ENCODE peak calls at places on chromosome 20, in seven cellular contexts. T is heart right ventricle; G is tibial nerve; M is thoracic aorta; B is tibial artery; S is cardiac muscle cell; I is naive thymus-derived CD4-positive, alpha-beta T cell. C is an unnamed sample. For H3K4me1 and H3K27me3, the result is how much of the 10 kb centered on the place peaks cover.

GRCh38 chr20:24491043-24491756 is 21.8 kb downstream of the SYNDIG1 start:
- DNase-seq in T (no peak), G (no peak), M (no peak), B (no peak), S (no peak), I (no peak), C (no peak)

GRCh38 chr20:54086444-54087134 is 16.2 kb upstream of the BCAS1 start:
- DNase-seq in T (no peak), G (no peak), M (no peak), B (no peak), S (peak), I (no peak), C (no peak)

GRCh38 chr20:2300002-2300401 is 4.2 kb downstream of the TGM3 start:
- DNase-seq in T (no peak), G (no peak), M (no peak), B (no peak), S (no peak), I (no peak), C (no peak)

GRCh38 chr20:1935696-1936366 is 40.6 kb downstream of the SIRPA start:
- DNase-seq in T (peak), G (no peak), M (no peak), B (no peak), S (peak), I (no peak), C (no peak)

GRCh38 chr20:37506166-37506725 is 14.8 kb upstream of the NNAT start:
- DNase-seq in T (no peak), G (no peak), M (no peak), B (no peak), S (no peak), I (no peak), C (no peak)

GRCh38 chr20:31676534-31677030 is 38.9 kb downstream of the COX4I2 start:
- DNase-seq in T (no peak), G (no peak), M (no peak), B (no peak), S (no peak), I (no peak), C (no peak)

GRCh38 chr20:13443690-13444089 is 195.0 kb downstream of the TASP1 start:
- DNase-seq in T (no peak), G (no peak), M (no peak), B (no peak), S (no peak), I (no peak), C (no peak)

GRCh38 chr20:12699374-12700228 is 309.2 kb upstream of the SPTLC3 start:
- DNase-seq in T (no peak), G (no peak), M (no peak), B (no peak), S (no peak), I (no peak), C (no peak)

GRCh38 chr20:20782221-20782620 is 69.8 kb upstream of the RALGAPA2 start:
- DNase-seq in T (no peak), G (no peak), M (no peak), B (no peak), S (peak), I (no peak), C (no peak)

GRCh38 chr20:58721951-58722371 is 29.4 kb downstream of the NPEPL1 start:
- DNase-seq in T (no peak), G (no peak), M (no peak), B (peak), S (no peak), I (no peak), C (peak)

GRCh38 chr20:25238319-25239037 is 9.4 kb upstream of the PYGB start:
- DNase-seq in T (no peak), G (no peak), M (no peak), B (peak), S (peak), I (no peak), C (no peak)

GRCh38 chr20:51510169-51510568 is 32.4 kb downstream of the NFATC2 start:
- DNase-seq in T (no peak), G (no peak), M (no peak), B (no peak), S (no peak), I (no peak), C (no peak)

GRCh38 chr20:33825340-33826269 is 14.5 kb downstream of the CHMP4B start:
- DNase-seq in T (no peak), G (no peak), M (no peak), B (no peak), S (no peak), I (no peak), C (no peak)

GRCh38 chr20:50575869-50576720 is 65.9 kb downstream of the PTPN1 start:
- DNase-seq in T (peak), G (peak), M (no peak), B (peak), S (peak), I (peak), C (no peak)

GRCh38 chr20:61311656-61312387 is 59.8 kb downstream of the CDH4 start:
- DNase-seq in T (no peak), G (no peak), M (no peak), B (no peak), S (no peak), I (no peak), C (no peak)

GRCh38 chr20:5947276-5947675 is 3.1 kb downstream of the TRMT6 start:
- DNase-seq in T (no peak), G (no peak), M (no peak), B (no peak), S (no peak), I (no peak), C (no peak)

GRCh38 chr20:5886788-5887187 is 63.5 kb downstream of the TRMT6 start:
- DNase-seq in T (peak), G (no peak), M (no peak), B (no peak), S (peak), I (no peak), C (no peak)

GRCh38 chr20:33554914-33555420 is 65.1 kb downstream of the CBFA2T2 start:
- DNase-seq in T (no peak), G (no peak), M (no peak), B (no peak), S (peak), I (no peak), C (no peak)

GRCh38 chr20:42186337-42186736 is 568.2 kb upstream of the CHD6 start:
- DNase-seq in T (no peak), G (no peak), M (no peak), B (no peak), S (no peak), I (no peak), C (no peak)

GRCh38 chr20:36243726-36244125 is 7.4 kb downstream of the AAR2 start:
- DNase-seq in T (no peak), G (no peak), M (no peak), B (no peak), S (no peak), I (no peak), C (no peak)

GRCh38 chr20:43458422-43458924 is 777 bp downstream of the SRSF6 start:
- DNase-seq in T (no peak), G (no peak), M (no peak), B (no peak), S (peak), I (no peak), C (no peak)

GRCh38 chr20:50303573-50304500 is 113.2 kb downstream of the CEBPB start:
- DNase-seq in T (peak), G (peak), M (no peak), B (peak), S (peak), I (no peak), C (peak)

GRCh38 chr20:44540834-44541233 is 19.0 kb upstream of the SERINC3 start:
- DNase-seq in T (no peak), G (no peak), M (no peak), B (no peak), S (peak), I (no peak), C (no peak)

GRCh38 chr20:45069261-45069660 is 31.7 kb downstream of the KCNS1 start:
- DNase-seq in T (no peak), G (no peak), M (no peak), B (no peak), S (peak), I (no peak), C (no peak)

GRCh38 chr20:44074252-44075151 is 112.5 kb downstream of the JPH2 start:
- DNase-seq in T (peak), G (no peak), M (no peak), B (peak), S (peak), I (no peak), C (peak)

GRCh38 chr20:16551601-16552419 is 21.4 kb downstream of the KIF16B start:
- DNase-seq in T (no peak), G (no peak), M (no peak), B (no peak), S (no peak), I (no peak), C (no peak)

GRCh38 chr20:44780226-44780625 is 30.1 kb downstream of the RIMS4 start:
- DNase-seq in T (peak), G (no peak), M (no peak), B (no peak), S (peak), I (no peak), C (no peak)

GRCh38 chr20:11387189-11387754 is 530.4 kb upstream of the BTBD3 start:
- DNase-seq in T (no peak), G (no peak), M (no peak), B (no peak), S (peak), I (no peak), C (no peak)

GRCh38 chr20:32582659-32583580 is 2.2 kb downstream of the NOL4L start:
- DNase-seq in T (no peak), G (no peak), M (no peak), B (no peak), S (peak), I (no peak), C (no peak)

GRCh38 chr20:63648895-63649589 is 4.2 kb downstream of the STMN3 start:
- DNase-seq in T (no peak), G (no peak), M (no peak), B (no peak), S (no peak), I (no peak), C (no peak)

GRCh38 chr20:63653041-63653973 is at the start of gene STMN3:
- DNase-seq in T (peak), G (peak), M (peak), B (peak), S (peak), I (no peak), C (peak)

GRCh38 chr20:63652192-63652980 is 838 bp downstream of the STMN3 start:
- DNase-seq in T (peak), G (no peak), M (no peak), B (no peak), S (peak), I (no peak), C (no peak)

GRCh38 chr20:63653974-63654680 is 903 bp upstream of the STMN3 start:
- DNase-seq in T (no peak), G (no peak), M (no peak), B (no peak), S (no peak), I (no peak), C (no peak)

DNA sequence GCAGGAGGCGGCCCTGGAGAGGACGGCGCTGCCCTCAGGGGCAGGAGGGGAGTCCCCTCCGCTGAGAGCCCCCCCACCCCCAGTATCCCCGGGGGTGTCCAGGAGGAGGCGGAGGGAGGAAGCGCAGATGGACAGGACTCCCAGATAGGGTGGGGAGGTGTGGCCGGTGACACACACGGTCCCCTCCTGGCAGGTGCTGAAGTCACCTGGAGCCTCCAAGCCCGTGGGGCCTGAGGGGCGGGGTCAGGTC is 1.4 kb downstream of the STMN3 start:
- DNase-seq in T (no peak), G (no peak), M (no peak), B (no peak), S (no peak), I (no peak), C (no peak)
- H3K4me3 ChIP-seq in T (peak), G (peak), M (peak), B (peak), S (peak), I (peak), C (peak)

DNA sequence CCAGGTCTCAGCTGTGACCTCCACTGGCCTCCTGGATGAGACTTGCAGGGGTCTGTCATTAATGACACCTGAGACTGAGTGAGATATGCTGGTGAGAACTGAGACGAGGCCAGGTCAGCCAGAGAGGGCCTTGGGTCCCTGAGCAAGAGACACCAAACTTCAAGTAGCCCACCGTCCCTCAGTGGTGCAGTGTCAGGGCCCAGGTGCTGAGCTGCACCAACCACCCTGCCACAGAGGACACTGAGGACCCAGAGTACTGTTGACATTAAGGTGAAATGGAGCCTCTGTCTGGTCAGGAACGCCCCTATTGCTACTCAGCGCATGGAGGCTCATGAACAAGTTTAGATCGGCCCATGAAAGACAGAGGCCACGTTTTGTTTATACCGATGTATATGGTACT is 64.1 kb upstream of the SCP2D1 start:
- DNase-seq in T (no peak), G (no peak), M (no peak), B (no peak), S (no peak), I (no peak), C (peak)
- H3K4me1 ChIP-seq in T (under half), G (under half), M (under half), B (under half), S (under half), I (under half), C (under half)

GRCh38 chr20:40676466-40676865 is 12.6 kb downstream of the MAFB start:
- DNase-seq in T (no peak), G (no peak), M (no peak), B (no peak), S (no peak), I (no peak), C (no peak)

GRCh38 chr20:40675599-40676221 is 13.3 kb downstream of the MAFB start:
- DNase-seq in T (no peak), G (no peak), M (no peak), B (no peak), S (no peak), I (no peak), C (no peak)

GRCh38 chr20:40678286-40678835 is 10.7 kb downstream of the MAFB start:
- DNase-seq in T (no peak), G (no peak), M (no peak), B (no peak), S (no peak), I (no peak), C (no peak)

GRCh38 chr20:40677343-40677924 is 11.6 kb downstream of the MAFB start:
- DNase-seq in T (no peak), G (no peak), M (no peak), B (no peak), S (no peak), I (no peak), C (no peak)

GRCh38 chr20:40676870-40677269 is 12.2 kb downstream of the MAFB start:
- DNase-seq in T (no peak), G (no peak), M (no peak), B (no peak), S (no peak), I (no peak), C (no peak)
- H3K27me3 ChIP-seq in T (under half), G (under half), M (under half), B (under half), S (half or more), I (under half), C (under half)

GRCh38 chr20:9999660-10000059 is 35.1 kb upstream of the ANKEF1 start:
- DNase-seq in T (no peak), G (no peak), M (no peak), B (no peak), S (no peak), I (no peak), C (no peak)
- H3K4me3 ChIP-seq in T (no peak), G (no peak), M (no peak), B (no peak), S (no peak), I (no peak), C (no peak)

GRCh38 chr20:3783068-3783489 is 1.8 kb upstream of the SPEF1 start:
- DNase-seq in T (no peak), G (no peak), M (no peak), B (peak), S (no peak), I (no peak), C (no peak)
- H3K4me1 ChIP-seq in T (under half), G (under half), M (under half), B (under half), S (under half), I (under half), C (half or more)

GRCh38 chr20:10190456-10190855 is 28.2 kb upstream of the SNAP25 start:
- DNase-seq in T (no peak), G (no peak), M (no peak), B (no peak), S (no peak), I (no peak), C (no peak)
- H3K27me3 ChIP-seq in T (under half), G (under half), M (under half), B (under half), S (under half), I (under half), C (under half)

GRCh38 chr20:17968366-17969275 is at the start of the genes MGME1 and SNX5:
- DNase-seq in T (peak), G (peak), M (peak), B (peak), S (peak), I (peak), C (peak)

GRCh38 chr20:17969276-17969883 is 562 bp downstream of the MGME1 start:
- DNase-seq in T (no peak), G (no peak), M (no peak), B (no peak), S (peak), I (no peak), C (no peak)

GRCh38 chr20:17969884-17970409 is 1.1 kb downstream of the MGME1 start:
- DNase-seq in T (no peak), G (no peak), M (no peak), B (no peak), S (peak), I (no peak), C (no peak)

GRCh38 chr20:17971571-17972013 is 2.8 kb downstream of the MGME1 start:
- DNase-seq in T (no peak), G (no peak), M (no peak), B (no peak), S (peak), I (no peak), C (no peak)

DNA sequence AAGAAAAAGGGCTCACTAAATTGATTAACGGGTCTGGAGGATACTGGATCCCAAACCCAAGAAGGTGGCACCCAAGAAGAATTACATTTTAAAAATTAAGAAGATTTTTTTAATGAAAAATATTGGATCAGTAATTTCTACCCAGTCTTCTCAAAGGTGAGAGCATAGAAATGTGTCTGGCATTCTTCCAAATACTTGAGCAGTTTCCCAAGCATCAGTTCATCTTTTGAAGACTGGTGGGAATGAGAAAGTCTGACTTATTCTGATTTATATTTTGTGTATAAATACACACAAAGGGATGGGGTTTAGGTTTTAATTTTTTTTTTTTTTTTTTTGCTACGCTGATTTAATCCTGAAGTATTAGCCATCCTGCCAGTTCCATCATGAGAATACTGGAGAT is 3.3 kb downstream of the MGME1 start:
- DNase-seq in T (no peak), G (no peak), M (no peak), B (no peak), S (peak), I (no peak), C (no peak)
- H3K4me3 ChIP-seq in T (no peak), G (peak), M (peak), B (peak), S (peak), I (no peak), C (no peak)